ENCODE peak calls at places on chromosomes 7 and 10, in six cellular contexts. M is AG09309, X is colonic mucosa, V is transverse colon, Q is GM04504, Z is AML-193. C is an unnamed sample.

GRCh38 chr10:93376372-93377296 is 105.5 kb downstream of the MYOF start:
- DNase-seq in Q (peak; percentile 82), Z (peak; percentile 59), X (peak; percentile 75), M (peak; percentile 81), V (peak; percentile 42), C (peak; percentile 60)

GRCh38 chr10:44982496-44982895 is 3.9 kb upstream of the DEPP1 start:
- DNase-seq in X (no peak), M (no peak), Q (no peak), V (no peak), Z (no peak), C (no peak)

GRCh38 chr10:14736600-14737081 is 38.1 kb downstream of the FAM107B start:
- DNase-seq in Z (no peak), Q (no peak), X (no peak), M (no peak), V (no peak), C (no peak)

GRCh38 chr10:100501423-100501822 is 18.2 kb downstream of the SEC31B start:
- DNase-seq in Q (no peak), V (no peak), X (no peak), M (no peak), Z (no peak), C (no peak)

GRCh38 chr10:78139336-78139735 is 105.7 kb downstream of the RPS24 start:
- DNase-seq in M (no peak), Q (no peak), X (no peak), V (no peak), Z (no peak), C (no peak)

GRCh38 chr10:61974611-61975010 is 73.1 kb downstream of the ARID5B start:
- DNase-seq in Q (peak; percentile 26), X (peak; percentile 74), V (peak; percentile 51), Z (no peak), M (no peak), C (no peak)

GRCh38 chr7:483656-484364 is 35.8 kb downstream of the PDGFA start:
- DNase-seq in X (no peak), V (no peak), Q (no peak), M (no peak), Z (no peak), C (no peak)

GRCh38 chr10:21047096-21047495 is 150.0 kb upstream of the NEBL start:
- DNase-seq in M (no peak), X (no peak), Z (no peak), V (no peak), Q (no peak), C (no peak)

GRCh38 chr10:31698169-31698890 is 230.3 kb downstream of the ARHGAP12 start:
- DNase-seq in V (peak; percentile 53), M (peak; percentile 86), Q (peak; percentile 85), X (peak; percentile 42), Z (no peak), C (no peak)

GRCh38 chr7:26151953-26152781 is at the start of gene NFE2L3:
- DNase-seq in Q (no peak), Z (peak; percentile 77), M (no peak), V (peak; percentile 92), X (peak; percentile 92), C (peak; percentile 78)

GRCh38 chr7:44290250-44290616 is 35.2 kb downstream of the CAMK2B start:
- DNase-seq in M (no peak), Q (no peak), V (peak; percentile 3), Z (no peak), X (no peak), C (no peak)

GRCh38 chr10:124646483-124647352 is 97.5 kb downstream of the FAM53B start:
- DNase-seq in Q (peak; percentile 72), Z (no peak), X (peak; percentile 60), M (peak; percentile 37), V (peak; percentile 59), C (no peak)

GRCh38 chr7:156493942-156494341 is 146.6 kb upstream of the RNF32 start:
- DNase-seq in Q (no peak), M (no peak), X (peak; percentile 6), Z (no peak), V (no peak), C (no peak)

GRCh38 chr7:32379486-32380115 is 110.6 kb downstream of the LSM5 start:
- DNase-seq in M (no peak), V (no peak), Z (no peak), Q (no peak), X (no peak), C (no peak)

GRCh38 chr7:157463245-157463644 is 126.4 kb downstream of the DNAJB6 start:
- DNase-seq in M (no peak), Z (no peak), Q (no peak), X (no peak), V (no peak), C (no peak)

GRCh38 chr10:117699436-117700075 is 157.0 kb downstream of the EMX2 start:
- DNase-seq in M (no peak), Z (no peak), Q (peak; percentile 34), X (no peak), V (no peak), C (no peak)

GRCh38 chr10:20175738-20176137 is 359.5 kb downstream of the PLXDC2 start:
- DNase-seq in X (no peak), Z (no peak), V (no peak), M (no peak), Q (no peak), C (no peak)

GRCh38 chr10:63480237-63480636 is 14.5 kb upstream of the JMJD1C start:
- DNase-seq in X (peak; percentile 52), Z (no peak), V (peak; percentile 51), Q (no peak), M (no peak), C (no peak)

GRCh38 chr10:60346661-60347060 is 43.0 kb downstream of the ANK3 start:
- DNase-seq in M (no peak), X (no peak), Z (no peak), Q (no peak), V (no peak), C (no peak)

GRCh38 chr10:79608505-79609375 is 2.0 kb upstream of the SFTPA1 start:
- DNase-seq in V (peak; percentile 26), M (no peak), X (peak; percentile 34), Q (no peak), Z (peak; percentile 6), C (peak; percentile 34)

GRCh38 chr7:963236-964078 is 9.0 kb upstream of the ADAP1 start:
- DNase-seq in M (no peak), Q (no peak), V (no peak), X (no peak), Z (no peak), C (no peak)

GRCh38 chr7:151210087-151210854 is at the start of gene H2BK1:
- DNase-seq in Z (no peak), V (no peak), M (no peak), Q (no peak), X (no peak), C (no peak)

GRCh38 chr7:22572292-22572691 is 72.3 kb upstream of the STEAP1B start:
- DNase-seq in Q (no peak), V (no peak), Z (no peak), X (no peak), M (peak; percentile 80), C (no peak)

GRCh38 chr7:45646207-45646821 is 72.1 kb downstream of the ADCY1 start:
- DNase-seq in M (no peak), Q (no peak), X (no peak), V (no peak), Z (no peak), C (no peak)

GRCh38 chr7:34928052-34928451 is 109.2 kb downstream of the DPY19L1 start:
- DNase-seq in M (no peak), X (peak; percentile 47), V (peak; percentile 38), Z (no peak), Q (peak; percentile 1), C (no peak)

GRCh38 chr10:43130756-43131155 is 7.5 kb upstream of the CSGALNACT2 start:
- DNase-seq in Z (no peak), M (no peak), Q (no peak), X (peak; percentile 17), V (no peak), C (no peak)

GRCh38 chr10:9097206-9097990 is 1042.9 kb downstream of the GATA3 start:
- DNase-seq in Q (no peak), V (no peak), Z (no peak), X (no peak), M (no peak), C (no peak)

GRCh38 chr7:137664846-137665245 is 181.9 kb downstream of the DGKI start:
- DNase-seq in Q (no peak), M (no peak), X (no peak), V (no peak), Z (no peak), C (no peak)

GRCh38 chr10:26697163-26697921 is at the start of gene PDSS1:
- DNase-seq in V (peak; percentile 81), X (peak; percentile 80), Q (peak; percentile 34), Z (peak; percentile 53), M (no peak), C (peak; percentile 65)

GRCh38 chr7:108135446-108136190 is 5.5 kb upstream of the LAMB4 start:
- DNase-seq in Q (no peak), Z (peak; percentile 90), V (no peak), X (no peak), M (no peak), C (peak; percentile 66)

GRCh38 chr7:112510032-112510742 is 29.4 kb downstream of the LSMEM1 start:
- DNase-seq in Z (no peak), Q (peak; percentile 35), X (no peak), V (no peak), M (peak; percentile 45), C (peak; percentile 5)

GRCh38 chr7:45901566-45901965 is 13.3 kb downstream of the IGFBP1 start:
- DNase-seq in Z (no peak), M (no peak), X (no peak), Q (no peak), V (no peak), C (no peak)

GRCh38 chr10:60230892-60231291 is 158.8 kb downstream of the ANK3 start:
- DNase-seq in Z (no peak), V (no peak), X (no peak), Q (no peak), M (no peak), C (no peak)

GRCh38 chr7:143245123-143245522 is 18.1 kb upstream of the GSTK1 start:
- DNase-seq in M (no peak), V (no peak), X (no peak), Z (peak; percentile 31), Q (no peak), C (no peak)

GRCh38 chr7:98204670-98205069 is 6.6 kb upstream of the BHLHA15 start:
- DNase-seq in X (no peak), Z (no peak), V (no peak), M (no peak), Q (no peak), C (no peak)

C was measured in GDM1.